ENCODE peak calls at places on chromosomes 13 and 19, in four cellular contexts. Y is MM.1S, C is heart right ventricle, S is ovary. W is an unnamed sample. For H3K4me1, the result is how much of the 10 kb centered on the place peaks cover.

GRCh38 chr13:25860862-25861261 is 191.0 kb downstream of the SHISA2 start:
- DNase-seq in Y (no peak), C (no peak), S (no peak), W (no peak)

GRCh38 chr13:83125791-83126190 is 756.5 kb downstream of the SLITRK1 start:
- DNase-seq in Y (no peak), C (no peak), S (no peak), W (no peak)

GRCh38 chr13:77698211-77699058 is 948 bp downstream of the SLAIN1 start:
- DNase-seq in Y (peak), C (peak), S (no peak), W (peak)

GRCh38 chr13:29948791-29949190 is 98.4 kb upstream of the UBL3 start:
- DNase-seq in Y (no peak), C (no peak), S (no peak), W (no peak)

GRCh38 chr13:42575938-42576337 is 2.0 kb downstream of the TNFSF11 start:
- DNase-seq in Y (no peak), C (no peak), S (no peak), W (no peak)

GRCh38 chr19:12868540-12869112 is 12.6 kb downstream of the DNASE2 start:
- DNase-seq in Y (no peak), C (no peak), S (no peak), W (peak)

GRCh38 chr19:17340302-17340870 is 3.0 kb downstream of the GTPBP3 start:
- DNase-seq in Y (no peak), C (no peak), S (no peak), W (peak)

GRCh38 chr13:111503905-111504695 is 183.7 kb downstream of the TEX29 start:
- DNase-seq in Y (no peak), C (no peak), S (no peak), W (no peak)

GRCh38 chr13:97223711-97224461 is 1.8 kb downstream of the MBNL2 start:
- DNase-seq in Y (peak), C (peak), S (peak), W (peak)

GRCh38 chr13:20945952-20946383 is 43.4 kb upstream of the XPO4 start:
- DNase-seq in Y (no peak), C (no peak), S (no peak), W (peak)

GRCh38 chr19:38654478-38655079 is 7.1 kb downstream of the ACTN4 start:
- DNase-seq in Y (no peak), C (no peak), S (no peak), W (peak)

GRCh38 chr19:18379803-18380747 is 5.9 kb upstream of the GDF15 start:
- DNase-seq in Y (no peak), C (peak), S (peak), W (peak)

GRCh38 chr13:49314344-49314882 is 66.7 kb downstream of the CDADC1 start:
- DNase-seq in Y (no peak), C (no peak), S (no peak), W (no peak)

GRCh38 chr13:47621931-47622330 is 379.1 kb downstream of the SUCLA2 start:
- DNase-seq in Y (no peak), C (no peak), S (no peak), W (no peak)

GRCh38 chr19:41930926-41931592 is 2.8 kb upstream of the ERFL start:
- DNase-seq in Y (no peak), C (no peak), S (no peak), W (peak)

GRCh38 chr19:47186337-47187022 is 44.5 kb downstream of the BBC3 start:
- DNase-seq in Y (no peak), C (no peak), S (no peak), W (no peak)

GRCh38 chr13:68026077-68026476 is 795.9 kb upstream of the PCDH9 start:
- DNase-seq in Y (no peak), C (no peak), S (no peak), W (no peak)

GRCh38 chr13:68019901-68020300 is 789.8 kb upstream of the PCDH9 start:
- DNase-seq in Y (no peak), C (no peak), S (no peak), W (no peak)

GRCh38 chr13:68027311-68027710 is 797.2 kb upstream of the PCDH9 start:
- DNase-seq in Y (no peak), C (no peak), S (no peak), W (no peak)

GRCh38 chr13:68025604-68026003 is 795.5 kb upstream of the PCDH9 start:
- DNase-seq in Y (no peak), C (no peak), S (no peak), W (no peak)

GRCh38 chr13:68023838-68024581 is 793.9 kb upstream of the PCDH9 start:
- DNase-seq in Y (no peak), C (no peak), S (no peak), W (no peak)
- H3K4me3 ChIP-seq in Y (no peak), C (no peak), S (no peak), W (no peak)

GRCh38 chr19:16200038-16200775 is 2.5 kb downstream of the AP1M1 start:
- DNase-seq in Y (no peak), C (no peak), S (no peak), W (no peak)
- TF ChIP-seq CTCF in Y (no peak), C (no peak), S (no peak), W (no peak)

GRCh38 chr19:53853707-53854106 is 14.0 kb upstream of the MYADM start:
- DNase-seq in Y (no peak), C (no peak), S (no peak), W (no peak)
- H3K4me1 ChIP-seq in Y (under half), C (under half), S (under half), W (under half)

GRCh38 chr19:4060621-4061177 is 6.0 kb downstream of the ZBTB7A start:
- DNase-seq in Y (no peak), C (no peak), S (no peak), W (peak)

GRCh38 chr19:4058696-4059492 is 7.8 kb downstream of the ZBTB7A start:
- DNase-seq in Y (no peak), C (no peak), S (peak), W (no peak)

GRCh38 chr19:4059931-4060620 is 6.6 kb downstream of the ZBTB7A start:
- DNase-seq in Y (no peak), C (peak), S (peak), W (no peak)

GRCh38 chr19:4057913-4058695 is 8.6 kb downstream of the ZBTB7A start:
- DNase-seq in Y (no peak), C (peak), S (peak), W (no peak)

GRCh38 chr19:4059493-4059880 is 7.2 kb downstream of the ZBTB7A start:
- DNase-seq in Y (no peak), C (no peak), S (no peak), W (no peak)
- H3K4me3 ChIP-seq in Y (no peak), C (peak), S (peak), W (no peak)